ENCODE peak calls at places on chromosomes 7 and 10, in four cellular contexts. M is amniotic stem cell, N is RWPE1, Y is erythroblast. B is an unnamed sample.

GRCh38 chr10:7084255-7085005 is 326.4 kb downstream of the SFMBT2 start:
- DNase-seq in M (no peak), N (no peak), Y (no peak), B (no peak)

GRCh38 chr10:66651308-66652082 is 274.3 kb upstream of the LRRTM3 start:
- DNase-seq in M (no peak), N (no peak), Y (no peak), B (no peak)

GRCh38 chr10:102775973-102776669 is 32.4 kb downstream of the WBP1L start:
- DNase-seq in M (no peak), N (peak), Y (peak), B (peak)

GRCh38 chr10:29377333-29377961 is 88.6 kb downstream of the LYZL1 start:
- DNase-seq in M (peak), N (peak), Y (peak), B (peak)

GRCh38 chr7:83524286-83525075 is 124.5 kb downstream of the SEMA3E start:
- DNase-seq in M (no peak), N (peak), Y (no peak), B (no peak)

GRCh38 chr10:5566606-5567005 is 41.8 kb downstream of the CALML3 start:
- DNase-seq in M (no peak), N (peak), Y (no peak), B (peak)

GRCh38 chr7:22043367-22043766 is 97.7 kb upstream of the CDCA7L start:
- DNase-seq in M (no peak), N (no peak), Y (no peak), B (no peak)

GRCh38 chr7:129635300-129636029 is 23.9 kb downstream of the NRF1 start:
- DNase-seq in M (peak), N (peak), Y (peak), B (peak)

GRCh38 chr10:61994404-61995031 is 93.0 kb downstream of the ARID5B start:
- DNase-seq in M (no peak), N (no peak), Y (no peak), B (no peak)

GRCh38 chr7:108815815-108816214 is 246.1 kb downstream of the DNAJB9 start:
- DNase-seq in M (no peak), N (no peak), Y (no peak), B (no peak)

GRCh38 chr7:86926732-86927131 is 132.7 kb downstream of the ELAPOR2 start:
- DNase-seq in M (peak), N (peak), Y (peak), B (peak)

GRCh38 chr7:114085592-114086490 is 167.0 kb upstream of the PPP1R3A start:
- DNase-seq in M (peak), N (peak), Y (peak), B (peak)

GRCh38 chr7:74212661-74213060 is 2.9 kb downstream of the LAT2 start:
- DNase-seq in M (no peak), N (no peak), Y (no peak), B (no peak)

GRCh38 chr7:112898432-112899290 is 108.5 kb upstream of the TMEM168 start:
- DNase-seq in M (peak), N (peak), Y (peak), B (peak)

GRCh38 chr10:43090664-43091063 is 13.8 kb downstream of the RET start:
- DNase-seq in M (no peak), N (no peak), Y (no peak), B (no peak)

GRCh38 chr7:67484244-67484751 is 487.7 kb downstream of the TYW1 start:
- DNase-seq in M (peak), N (peak), Y (peak), B (peak)

GRCh38 chr10:130161331-130161730 is 25.1 kb downstream of the GLRX3 start:
- DNase-seq in M (no peak), N (no peak), Y (no peak), B (no peak)

GRCh38 chr7:69374036-69374420 is 224.2 kb upstream of the AUTS2 start:
- DNase-seq in M (peak), N (no peak), Y (no peak), B (no peak)

GRCh38 chr7:2196381-2197378 is 36.1 kb downstream of the MAD1L1 start:
- DNase-seq in M (no peak), N (no peak), Y (no peak), B (no peak)

GRCh38 chr10:105148921-105149320 is 507.8 kb downstream of the SORCS3 start:
- DNase-seq in M (no peak), N (no peak), Y (no peak), B (no peak)

GRCh38 chr7:92685146-92686042 is 95.2 kb upstream of the FAM133B start:
- DNase-seq in M (no peak), N (no peak), Y (no peak), B (peak)

GRCh38 chr10:119412831-119413737 is 129.4 kb downstream of the RGS10 start:
- DNase-seq in M (peak), N (no peak), Y (no peak), B (no peak)

GRCh38 chr7:120274899-120275298 is 1.9 kb downstream of the KCND2 start:
- DNase-seq in M (no peak), N (no peak), Y (no peak), B (no peak)

GRCh38 chr10:48579251-48579960 is 25.5 kb downstream of the ARHGAP22 start:
- DNase-seq in M (no peak), N (no peak), Y (no peak), B (no peak)

GRCh38 chr7:3493499-3493898 is 192.4 kb downstream of the SDK1 start:
- DNase-seq in M (no peak), N (peak), Y (no peak), B (no peak)

GRCh38 chr10:48788551-48788950 is 103.9 kb downstream of the WDFY4 start:
- DNase-seq in M (no peak), N (no peak), Y (no peak), B (no peak)

GRCh38 chr7:16652255-16652583 is 6.2 kb downstream of the BZW2 start:
- DNase-seq in M (no peak), N (no peak), Y (no peak), B (no peak)

GRCh38 chr7:8147004-8147403 is 115.0 kb downstream of the ICA1 start:
- DNase-seq in M (no peak), N (no peak), Y (peak), B (no peak)

GRCh38 chr10:1782841-1783240 is 45.5 kb upstream of the ADARB2 start:
- DNase-seq in M (no peak), N (no peak), Y (no peak), B (no peak)

GRCh38 chr7:41758321-41758720 is 55.4 kb upstream of the INHBA start:
- DNase-seq in M (no peak), N (no peak), Y (no peak), B (no peak)

GRCh38 chr7:35613150-35613549 is 81.8 kb downstream of the HERPUD2 start:
- DNase-seq in M (no peak), N (no peak), Y (no peak), B (no peak)

GRCh38 chr7:27346531-27347260 is 104.1 kb downstream of the EVX1 start:
- DNase-seq in M (no peak), N (peak), Y (no peak), B (no peak)

GRCh38 chr10:115963848-115964247 is 309.2 kb downstream of the GFRA1 start:
- DNase-seq in M (no peak), N (no peak), Y (no peak), B (peak)

GRCh38 chr10:74290703-74291102 is 139.7 kb downstream of the ADK start:
- DNase-seq in M (peak), N (no peak), Y (no peak), B (no peak)

GRCh38 chr7:122528879-122529481 is 169.9 kb downstream of the RNF133 start:
- DNase-seq in M (peak), N (peak), Y (peak), B (peak)

GRCh38 chr7:91085175-91085574 is 179.1 kb upstream of the FZD1 start:
- DNase-seq in M (no peak), N (no peak), Y (no peak), B (no peak)

GRCh38 chr7:106485919-106486318 is 175.0 kb downstream of the CCDC71L start:
- DNase-seq in M (no peak), N (no peak), Y (no peak), B (no peak)

GRCh38 chr7:120743128-120743527 is 114.8 kb downstream of the TSPAN12 start:
- DNase-seq in M (no peak), N (no peak), Y (no peak), B (no peak)

B was measured in OCI-M1.